ENCODE peak calls at places on chromosomes 2 and 18, in four cellular contexts. K is HCT116, R is K562, S is HepG2. W is an unnamed sample.

GRCh38 chr2:86833315-86833714 is 28.4 kb downstream of the CD8B start:
- DNase-seq in K (no peak), R (no peak), S (no peak), W (no peak)

GRCh38 chr2:94997981-94998920 is 27.3 kb upstream of the MAL start:
- DNase-seq in S (no peak), K (no peak), R (peak), W (no peak)

GRCh38 chr2:158686166-158686792 is 108.8 kb upstream of the DAPL1 start:
- DNase-seq in R (no peak), S (no peak), K (no peak), W (no peak)

GRCh38 chr2:63614448-63614968 is 25.7 kb downstream of the MDH1 start:
- DNase-seq in S (peak), K (peak), R (no peak), W (no peak)

GRCh38 chr2:232365621-232366321 is 12.8 kb upstream of the ALPP start:
- DNase-seq in S (peak), K (peak), R (peak), W (no peak)

GRCh38 chr2:134199123-134199522 is 54.7 kb upstream of the MGAT5 start:
- DNase-seq in R (no peak), K (no peak), S (no peak), W (no peak)

GRCh38 chr18:54776282-54776977 is 51.8 kb upstream of the RAB27B start:
- DNase-seq in S (peak), K (peak), R (peak), W (peak)

GRCh38 chr2:241860184-241861078 is 1.7 kb upstream of the PDCD1 start:
- DNase-seq in K (no peak), R (no peak), S (no peak), W (no peak)

GRCh38 chr2:117087565-117088291 is 726.8 kb upstream of the DDX18 start:
- DNase-seq in R (no peak), K (no peak), S (no peak), W (no peak)

GRCh38 chr2:127014630-127015029 is 92.3 kb downstream of the BIN1 start:
- DNase-seq in R (no peak), S (no peak), K (no peak), W (peak)

GRCh38 chr18:58535340-58536186 is 93.3 kb downstream of the ALPK2 start:
- DNase-seq in K (no peak), S (no peak), R (no peak), W (no peak)

GRCh38 chr2:200274116-200275075 is 32.1 kb upstream of the SPATS2L start:
- DNase-seq in R (no peak), S (peak), K (no peak), W (no peak)

GRCh38 chr2:39996653-39997080 is 217.6 kb upstream of the THUMPD2 start:
- DNase-seq in R (no peak), S (no peak), K (peak), W (no peak)

GRCh38 chr2:18682681-18683080 is 93.3 kb upstream of the NT5C1B start:
- DNase-seq in K (no peak), R (no peak), S (no peak), W (no peak)

GRCh38 chr2:27742571-27742970 is 28.9 kb upstream of the MRPL33 start:
- DNase-seq in R (no peak), S (no peak), K (no peak), W (no peak)

GRCh38 chr2:8488001-8488738 is 193.7 kb upstream of the ID2 start:
- DNase-seq in S (no peak), R (no peak), K (no peak), W (no peak)

GRCh38 chr2:30708491-30709290 is 98.6 kb downstream of the CAPN13 start:
- DNase-seq in R (peak), S (no peak), K (no peak), W (no peak)

GRCh38 chr2:190679813-190680591 is 31.1 kb downstream of the NAB1 start:
- DNase-seq in S (peak), R (peak), K (peak), W (peak)

GRCh38 chr18:31680836-31681568 is 3.4 kb downstream of the B4GALT6 start:
- DNase-seq in R (peak), S (no peak), K (no peak), W (no peak)

GRCh38 chr2:149648282-149649030 is 60.9 kb upstream of the MMADHC start:
- DNase-seq in S (no peak), R (no peak), K (no peak), W (peak)

GRCh38 chr2:5921081-5921642 is 229.0 kb downstream of the SOX11 start:
- DNase-seq in S (peak), K (no peak), R (no peak), W (no peak)

GRCh38 chr2:12857891-12858290 is 141.2 kb downstream of the TRIB2 start:
- DNase-seq in K (no peak), S (no peak), R (no peak), W (no peak)

GRCh38 chr2:166882851-166883250 is 5.4 kb upstream of the XIRP2 start:
- DNase-seq in R (no peak), S (no peak), K (no peak), W (no peak)

GRCh38 chr2:63814114-63814513 is 27.6 kb upstream of the UGP2 start:
- DNase-seq in S (no peak), K (no peak), R (no peak), W (no peak)

GRCh38 chr2:204280239-204280638 is 265.0 kb upstream of the PARD3B start:
- DNase-seq in S (no peak), K (no peak), R (no peak), W (no peak)

GRCh38 chr2:128379021-128380005 is 60.6 kb upstream of the HS6ST1 start:
- DNase-seq in K (no peak), S (peak), R (no peak), W (no peak)

GRCh38 chr2:84884396-84884795 is 3.5 kb upstream of the TRABD2A start:
- DNase-seq in R (no peak), K (no peak), S (no peak), W (no peak)

GRCh38 chr18:44848931-44849330 is 168.2 kb downstream of the SETBP1 start:
- DNase-seq in S (no peak), R (no peak), K (no peak), W (no peak)

GRCh38 chr2:157940024-157940423 is 63.9 kb upstream of the ACVR1 start:
- DNase-seq in R (no peak), S (no peak), K (no peak), W (no peak)

GRCh38 chr2:219578811-219579210 is 6.7 kb downstream of the INHA start:
- DNase-seq in S (no peak), K (no peak), R (no peak), W (no peak)

GRCh38 chr2:18479901-18480369 is 80.5 kb downstream of the RDH14 start:
- DNase-seq in K (no peak), S (no peak), R (no peak), W (no peak)

GRCh38 chr18:78713726-78714125 is 265.9 kb upstream of the SALL3 start:
- DNase-seq in K (no peak), R (no peak), S (no peak), W (no peak)

GRCh38 chr2:8906208-8906607 is 68.8 kb upstream of the KIDINS220 start:
- DNase-seq in S (no peak), R (no peak), K (peak), W (no peak)

GRCh38 chr18:9642799-9643445 is 28.6 kb upstream of the PPP4R1 start:
- DNase-seq in R (no peak), S (no peak), K (no peak), W (no peak)

GRCh38 chr2:170217778-170218251 is 39.9 kb downstream of the MYO3B start:
- DNase-seq in R (no peak), S (no peak), K (no peak), W (no peak)

GRCh38 chr2:9769171-9770005 is 73.9 kb upstream of the TAF1B start:
- DNase-seq in R (peak), K (no peak), S (no peak), W (no peak)

DNA sequence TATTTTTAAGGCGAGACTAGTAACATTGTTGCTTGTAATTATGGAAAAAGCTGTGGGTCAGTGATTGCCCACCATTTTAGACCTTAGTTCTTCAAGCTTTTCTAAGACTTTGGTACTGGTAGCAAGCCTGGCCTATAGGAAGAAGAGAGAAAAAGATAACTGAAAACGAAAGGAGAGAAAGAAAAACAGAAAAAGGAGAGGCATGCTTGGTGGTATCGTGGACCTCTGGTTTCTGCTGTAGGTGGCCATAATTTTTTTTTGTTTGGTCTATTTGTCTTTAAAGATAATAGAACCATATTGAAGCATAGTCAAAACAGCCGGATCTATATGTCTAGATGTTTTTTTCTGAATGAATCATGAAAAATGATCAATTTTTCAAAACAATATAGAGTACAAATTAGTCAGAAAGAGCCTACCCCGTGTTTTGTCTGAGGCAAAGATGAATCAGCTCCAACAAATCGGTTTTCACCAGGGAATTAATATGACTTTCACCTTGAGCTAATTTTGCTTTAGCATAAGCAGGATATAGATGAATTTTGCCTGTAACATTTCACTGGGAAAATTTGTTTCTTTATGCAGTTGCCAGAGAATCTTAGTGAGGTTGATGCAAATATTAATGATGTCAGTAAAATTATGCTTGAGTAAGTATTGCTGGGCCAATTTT is 45.7 kb downstream of the CCDC85A start:
- DNase-seq in R (no peak), S (no peak), K (no peak), W (no peak)
- H3K27ac ChIP-seq in R (no peak), S (no peak), K (no peak), W (no peak)

GRCh38 chr18:75089748-75090327 is 119.1 kb downstream of the PTGR3 start:
- DNase-seq in K (no peak), R (no peak), S (no peak), W (no peak)
- TF ChIP-seq TCF7L2 in K (no peak), R (no peak), S (no peak), W (no peak)

DNA sequence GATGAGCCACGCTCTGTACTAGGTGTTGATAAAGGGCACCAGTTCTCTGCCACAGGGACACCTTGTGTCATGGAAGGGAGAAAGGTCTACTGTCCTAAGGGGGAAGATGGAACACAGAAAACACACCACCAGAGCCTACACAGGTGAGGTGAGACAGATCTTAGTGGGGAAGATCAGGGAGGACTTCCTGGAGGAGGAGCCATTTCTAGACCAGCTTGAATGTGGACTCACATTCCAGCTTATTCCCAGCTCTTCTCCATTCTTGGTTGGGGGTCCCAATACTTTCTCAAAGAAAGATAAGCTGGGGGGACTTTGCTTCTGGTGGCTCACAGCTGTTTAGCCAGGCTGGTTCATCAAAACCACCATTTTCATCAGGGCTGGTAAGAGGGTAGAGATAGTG is 36.2 kb downstream of the EMX1 start:
- DNase-seq in S (no peak), K (no peak), R (no peak), W (no peak)
- H3K27ac ChIP-seq in S (no peak), K (no peak), R (no peak), W (no peak)

GRCh38 chr2:26555246-26556133 is 77.6 kb upstream of the OTOF start:
- DNase-seq in K (no peak), S (peak), R (peak), W (no peak)

GRCh38 chr2:26552641-26553040 is 74.7 kb upstream of the OTOF start:
- DNase-seq in R (no peak), K (no peak), S (no peak), W (no peak)

GRCh38 chr2:26550276-26551015 is 72.5 kb upstream of the OTOF start:
- DNase-seq in S (no peak), R (no peak), K (no peak), W (no peak)
- TF ChIP-seq TCF7L2 in S (no peak), R (no peak), K (no peak), W (no peak)

GRCh38 chr18:74139888-74140287 is 7.7 kb downstream of the FBXO15 start:
- DNase-seq in R (peak), K (no peak), S (no peak), W (no peak)
- H3K27ac ChIP-seq in R (peak), K (no peak), S (no peak), W (no peak)

GRCh38 chr2:10966741-10967140 is 55.0 kb downstream of the KCNF1 start:
- DNase-seq in R (no peak), S (no peak), K (no peak), W (no peak)
- TF ChIP-seq TCF7L2 in R (no peak), S (no peak), K (no peak), W (no peak)

GRCh38 chr18:51051105-51051712 is 21.2 kb downstream of the SMAD4 start:
- DNase-seq in S (peak), R (peak), K (peak), W (no peak)
- H3K27ac ChIP-seq in S (no peak), R (no peak), K (no peak), W (no peak)

DNA sequence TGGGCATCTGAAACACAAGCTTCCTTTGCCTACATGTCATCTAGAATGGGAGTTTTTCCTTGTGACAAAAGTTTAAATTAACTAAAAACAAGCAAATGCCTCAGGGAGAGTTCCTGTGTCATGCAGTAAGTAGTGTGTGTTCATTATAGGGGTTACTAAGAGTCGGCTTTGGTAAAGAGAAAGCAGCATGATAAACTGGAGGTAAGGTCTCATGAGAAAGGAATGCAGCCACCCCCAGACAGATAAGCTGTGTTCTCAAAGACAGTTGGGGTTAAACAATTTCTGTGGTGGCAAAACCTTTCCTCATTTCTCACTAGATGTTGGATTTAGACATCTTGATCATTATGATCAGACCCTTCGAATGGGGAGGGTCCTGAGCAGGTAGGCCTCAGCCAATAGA is 129.7 kb downstream of the MAP4K4 start:
- DNase-seq in R (no peak), K (no peak), S (peak), W (no peak)
- TF ChIP-seq TCF7L2 in R (no peak), K (no peak), S (no peak), W (no peak)